ENCODE peak calls at places on chromosomes 1 and 21, in seven cellular contexts. F is MM.1S, B is GM23338, V is IMR-90, Z is neural progenitor cell, X is H9, I is mammary epithelial cell. C is an unnamed sample. For H4K20me1, the result is how much of the 10 kb centered on the place peaks cover.

GRCh38 chr1:25174363-25174729 is 58.0 kb downstream of the SYF2 start:
- DNase-seq in F (no peak), B (no peak), V (no peak), Z (no peak), X (no peak), I (no peak), C (no peak)

GRCh38 chr21:43362306-43362927 is 64.5 kb downstream of the SIK1 start:
- DNase-seq in F (peak), B (peak), V (peak), Z (peak), X (peak), I (peak), C (no peak)

GRCh38 chr1:54804471-54805132 is 3.5 kb upstream of the TTC22 start:
- DNase-seq in F (peak), B (no peak), V (peak), Z (no peak), X (peak), I (no peak), C (peak)

GRCh38 chr1:92883297-92883696 is 51.5 kb downstream of the RPL5 start:
- DNase-seq in F (no peak), B (no peak), V (no peak), Z (no peak), X (no peak), I (no peak), C (no peak)

GRCh38 chr1:172163479-172164215 is 256.8 kb upstream of the C1orf105 start:
- DNase-seq in F (no peak), B (no peak), V (peak), Z (no peak), X (no peak), I (no peak), C (no peak)

GRCh38 chr1:183227963-183228649 is 42.0 kb downstream of the LAMC2 start:
- DNase-seq in F (peak), B (peak), V (peak), Z (peak), X (peak), I (no peak), C (peak)

GRCh38 chr1:10064416-10065343 is 31.9 kb downstream of the UBE4B start:
- DNase-seq in F (no peak), B (no peak), V (peak), Z (no peak), X (no peak), I (peak), C (no peak)

GRCh38 chr1:154714638-154715037 is 106.7 kb upstream of the ADAR start:
- DNase-seq in F (no peak), B (peak), V (peak), Z (peak), X (no peak), I (peak), C (peak)

GRCh38 chr1:61659061-61659460 is 65.9 kb downstream of the TM2D1 start:
- DNase-seq in F (no peak), B (peak), V (no peak), Z (no peak), X (no peak), I (no peak), C (peak)

GRCh38 chr1:213997031-213997771 is 9.4 kb downstream of the PROX1 start:
- DNase-seq in F (peak), B (no peak), V (no peak), Z (no peak), X (no peak), I (no peak), C (no peak)

GRCh38 chr1:48807599-48808260 is 31.0 kb upstream of the BEND5 start:
- DNase-seq in F (no peak), B (no peak), V (no peak), Z (peak), X (no peak), I (no peak), C (no peak)

GRCh38 chr21:24188511-24188910 is 1418.8 kb downstream of the MRPL39 start:
- DNase-seq in F (no peak), B (no peak), V (peak), Z (no peak), X (no peak), I (no peak), C (no peak)

GRCh38 chr1:166272851-166273250 is 106.0 kb upstream of the FAM78B start:
- DNase-seq in F (no peak), B (peak), V (no peak), Z (no peak), X (no peak), I (no peak), C (no peak)

GRCh38 chr1:12088607-12089006 is 25.5 kb downstream of the TNFRSF8 start:
- DNase-seq in F (no peak), B (no peak), V (no peak), Z (no peak), X (no peak), I (no peak), C (no peak)

GRCh38 chr1:9319208-9319788 is 26.6 kb downstream of the SPSB1 start:
- DNase-seq in F (no peak), B (no peak), V (no peak), Z (no peak), X (no peak), I (no peak), C (no peak)

GRCh38 chr21:45152265-45152746 is 77.9 kb downstream of the ADARB1 start:
- DNase-seq in F (no peak), B (peak), V (no peak), Z (peak), X (peak), I (no peak), C (no peak)

GRCh38 chr1:227424159-227424680 is 105.9 kb upstream of the CDC42BPA start:
- DNase-seq in F (no peak), B (no peak), V (peak), Z (no peak), X (no peak), I (no peak), C (no peak)

GRCh38 chr1:12480748-12481362 is 137.2 kb downstream of the DHRS3 start:
- DNase-seq in F (peak), B (no peak), V (peak), Z (no peak), X (no peak), I (peak), C (peak)

GRCh38 chr1:40592107-40592773 is 60.8 kb downstream of the ZNF684 start:
- DNase-seq in F (peak), B (peak), V (peak), Z (peak), X (peak), I (peak), C (peak)

GRCh38 chr1:184486761-184487445 is 100.1 kb downstream of the C1orf21 start:
- DNase-seq in F (no peak), B (peak), V (no peak), Z (no peak), X (peak), I (no peak), C (no peak)

GRCh38 chr1:154481058-154481457 is 21.0 kb upstream of the TDRD10 start:
- DNase-seq in F (peak), B (peak), V (no peak), Z (peak), X (no peak), I (no peak), C (no peak)

GRCh38 chr1:225362805-225363204 is 65.0 kb downstream of the LBR start:
- DNase-seq in F (peak), B (no peak), V (no peak), Z (no peak), X (no peak), I (no peak), C (no peak)

GRCh38 chr1:53592985-53593757 is 134.0 kb downstream of the DMRTB1 start:
- DNase-seq in F (no peak), B (no peak), V (no peak), Z (no peak), X (no peak), I (no peak), C (no peak)
- H4K20me1 ChIP-seq in F (under half), B (under half), V (under half), Z (under half), X (under half), I (under half), C (under half)

GRCh38 chr1:169421309-169421708 is 6.0 kb downstream of the CCDC181 start:
- DNase-seq in F (no peak), B (no peak), V (no peak), Z (no peak), X (no peak), I (no peak), C (no peak)

GRCh38 chr1:169426174-169426716 is 1.0 kb downstream of the CCDC181 start:
- DNase-seq in F (no peak), B (no peak), V (no peak), Z (no peak), X (no peak), I (no peak), C (no peak)

DNA sequence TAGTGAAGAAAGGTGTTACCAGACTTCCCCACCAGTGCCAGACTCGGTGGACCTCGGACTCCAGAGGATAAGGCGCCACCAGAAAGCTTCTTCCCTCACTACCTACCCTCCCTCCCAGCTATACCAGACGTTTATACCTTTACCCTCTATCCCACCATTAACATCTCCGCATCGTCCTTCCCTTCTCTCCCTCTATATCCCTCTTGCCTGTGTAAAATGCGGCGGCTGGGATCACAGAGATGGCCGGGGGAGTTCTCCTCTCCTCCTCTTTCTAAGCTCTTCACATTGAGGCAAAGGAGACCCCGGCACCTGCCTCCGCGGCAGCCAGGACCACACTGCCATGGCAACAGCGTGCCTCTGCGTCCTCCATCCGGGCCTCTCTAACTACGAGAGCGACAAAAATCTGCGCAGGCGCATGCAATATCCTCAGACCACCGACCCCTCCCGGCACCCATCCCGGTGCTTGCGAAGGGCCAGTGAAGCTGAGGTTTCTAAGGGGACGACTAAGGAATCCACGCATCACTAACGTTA is at the start of gene CCDC181:
- DNase-seq in F (peak), B (peak), V (peak), Z (peak), X (peak), I (no peak), C (no peak)
- H4K20me1 ChIP-seq in F (under half), B (under half), V (under half), Z (under half), X (under half), I (under half), C (under half)

DNA sequence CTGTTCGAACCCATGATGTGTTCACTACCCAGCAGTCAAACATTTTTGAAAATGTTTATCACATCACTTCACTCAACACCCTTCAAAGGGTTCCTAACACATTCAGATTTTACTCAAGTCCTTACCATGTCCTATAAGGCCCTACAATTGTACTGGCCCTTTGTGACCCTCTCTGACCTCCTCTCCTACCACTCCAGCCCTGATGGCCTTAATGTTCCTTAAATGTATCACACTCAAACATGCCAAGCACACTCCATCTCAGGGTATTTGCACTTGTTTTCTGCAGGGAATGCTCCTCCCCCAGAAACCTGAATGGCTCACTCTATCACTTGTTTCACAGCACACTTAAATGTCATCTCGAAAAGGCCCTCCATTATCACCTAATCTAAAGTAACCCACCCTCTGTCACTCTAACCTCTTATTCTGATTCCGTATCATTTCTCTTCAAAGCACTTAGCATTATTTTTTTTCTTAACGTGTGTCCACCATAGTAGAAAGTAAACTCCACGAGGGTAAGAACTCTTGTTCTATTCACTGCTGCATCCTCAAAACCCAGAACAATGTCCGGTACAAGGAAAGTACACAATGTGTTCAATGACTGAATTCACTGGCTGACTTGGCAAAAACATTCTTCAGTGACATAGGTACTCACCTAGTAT is 7.3 kb downstream of the ARID4B start:
- DNase-seq in F (no peak), B (no peak), V (no peak), Z (no peak), X (no peak), I (no peak), C (no peak)
- H4K20me1 ChIP-seq in F (under half), B (half or more), V (half or more), Z (half or more), X (under half), I (under half), C (under half)

GRCh38 chr1:111631502-111631901 is 11.9 kb downstream of the RAP1A start:
- DNase-seq in F (no peak), B (no peak), V (no peak), Z (no peak), X (no peak), I (no peak), C (no peak)
- H4K20me1 ChIP-seq in F (under half), B (under half), V (half or more), Z (under half), X (under half), I (under half), C (under half)

GRCh38 chr1:160258177-160258798 is 4.1 kb downstream of the DCAF8 start:
- DNase-seq in F (no peak), B (no peak), V (no peak), Z (no peak), X (no peak), I (no peak), C (no peak)
- H4K20me1 ChIP-seq in F (under half), B (under half), V (under half), Z (under half), X (under half), I (under half), C (under half)

GRCh38 chr1:116375884-116376733 is 3.1 kb downstream of the ATP1A1 start:
- DNase-seq in F (no peak), B (peak), V (peak), Z (peak), X (peak), I (peak), C (peak)

GRCh38 chr1:116372651-116373444 is at the start of gene ATP1A1:
- DNase-seq in F (peak), B (peak), V (peak), Z (peak), X (peak), I (peak), C (peak)

GRCh38 chr1:116375165-116375883 is 2.3 kb downstream of the ATP1A1 start:
- DNase-seq in F (no peak), B (no peak), V (no peak), Z (no peak), X (no peak), I (peak), C (peak)

GRCh38 chr1:116373451-116374339 is 651 bp downstream of the ATP1A1 start:
- DNase-seq in F (peak), B (peak), V (peak), Z (peak), X (peak), I (peak), C (peak)

DNA sequence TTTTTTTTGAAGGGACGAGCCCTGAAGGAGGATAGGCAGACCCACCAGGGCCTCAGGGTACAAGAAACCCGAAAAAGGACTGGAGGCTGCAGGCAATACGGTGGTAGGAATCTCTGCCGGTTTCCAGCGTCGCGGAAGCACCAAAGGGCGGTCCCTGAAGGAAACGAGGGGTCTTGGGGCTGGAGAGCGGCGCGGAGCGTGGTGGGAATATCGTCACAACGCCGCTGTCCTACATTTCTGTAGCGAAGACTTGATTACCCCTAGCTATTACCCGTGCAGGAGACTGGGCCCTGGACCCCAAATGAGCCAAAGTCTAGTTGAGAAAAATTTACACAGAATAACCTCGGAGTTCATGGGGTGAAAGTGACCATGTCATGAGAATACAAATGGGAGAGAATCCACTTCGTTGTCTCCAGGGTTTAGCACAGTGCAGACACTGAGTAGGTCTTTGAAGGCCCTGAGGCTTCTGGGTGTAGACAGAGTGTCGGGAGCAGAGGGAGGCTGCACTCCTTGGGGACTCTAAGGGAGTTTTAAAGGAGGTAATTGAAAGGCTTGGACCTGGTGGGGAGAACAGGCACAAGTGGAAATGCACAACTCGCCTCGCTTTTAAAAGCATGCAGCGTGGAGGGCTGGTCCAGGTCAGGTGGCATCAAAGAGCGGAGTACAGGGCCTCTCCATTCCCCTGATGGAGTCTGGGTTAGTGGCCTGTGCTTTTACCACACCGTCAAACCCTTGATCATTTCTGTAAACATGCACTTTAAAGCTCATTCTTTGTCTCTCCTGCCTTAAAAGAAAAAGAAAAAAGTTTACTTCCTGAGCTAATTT is 1.5 kb downstream of the ATP1A1 start:
- DNase-seq in F (no peak), B (peak), V (no peak), Z (peak), X (peak), I (peak), C (no peak)
- H4K20me1 ChIP-seq in F (under half), B (under half), V (under half), Z (half or more), X (under half), I (under half), C (under half)

GRCh38 chr1:44259090-44259489 is 45.8 kb downstream of the DMAP1 start:
- DNase-seq in F (no peak), B (no peak), V (no peak), Z (no peak), X (no peak), I (no peak), C (no peak)

GRCh38 chr1:44260792-44261474 is 47.7 kb downstream of the DMAP1 start:
- DNase-seq in F (no peak), B (no peak), V (no peak), Z (peak), X (no peak), I (no peak), C (no peak)

GRCh38 chr1:44254392-44254791 is 41.1 kb downstream of the DMAP1 start:
- DNase-seq in F (no peak), B (no peak), V (no peak), Z (no peak), X (no peak), I (no peak), C (no peak)

GRCh38 chr1:44261475-44261853 is 48.2 kb downstream of the DMAP1 start:
- DNase-seq in F (no peak), B (peak), V (no peak), Z (peak), X (no peak), I (no peak), C (no peak)

DNA sequence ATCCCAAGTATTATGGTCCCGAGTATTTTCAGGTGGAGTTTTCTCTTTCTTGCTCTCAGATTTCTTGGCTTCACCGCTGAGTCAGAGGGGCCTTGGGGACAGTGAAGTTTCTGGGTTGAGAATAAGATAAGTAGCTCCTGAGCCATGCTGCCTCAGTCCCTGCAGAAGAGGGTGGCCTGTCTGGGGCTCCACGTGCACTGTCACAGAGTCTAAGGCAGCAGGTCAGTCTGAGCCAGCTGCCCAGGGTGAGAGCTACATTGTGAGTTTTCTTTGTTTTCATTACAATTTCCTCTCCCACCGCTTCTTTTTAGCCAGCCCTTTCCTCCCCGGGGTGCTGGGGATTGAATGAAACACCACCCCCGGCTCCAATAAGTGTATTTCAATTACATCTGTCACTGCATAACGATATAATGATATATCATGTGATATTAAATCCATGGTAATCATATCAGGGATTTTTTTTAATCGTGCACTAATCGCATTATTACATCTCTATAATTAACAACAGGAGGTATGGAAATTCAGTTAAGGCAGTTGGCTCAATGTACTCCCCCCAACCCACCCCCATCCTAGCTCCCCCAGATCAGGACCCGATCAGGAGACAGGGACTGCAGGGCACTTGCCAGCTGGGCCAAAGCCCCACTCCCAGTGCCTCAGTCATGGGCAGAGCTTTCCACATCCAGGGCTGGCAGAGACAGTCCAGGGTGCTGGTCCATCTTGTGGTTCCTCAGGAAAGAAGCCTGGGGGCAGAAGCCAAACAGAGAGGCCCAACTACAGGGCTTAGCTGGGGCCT is 43.7 kb downstream of the DMAP1 start:
- DNase-seq in F (no peak), B (no peak), V (no peak), Z (no peak), X (no peak), I (no peak), C (no peak)
- H4K20me1 ChIP-seq in F (under half), B (under half), V (under half), Z (under half), X (under half), I (under half), C (under half)

GRCh38 chr1:15426492-15427279 is 11.6 kb upstream of the CTRC start:
- DNase-seq in F (no peak), B (no peak), V (peak), Z (no peak), X (no peak), I (no peak), C (peak)

GRCh38 chr1:15425961-15426360 is 12.3 kb upstream of the CTRC start:
- DNase-seq in F (no peak), B (no peak), V (no peak), Z (no peak), X (no peak), I (no peak), C (no peak)

GRCh38 chr1:15424981-15425380 is 13.3 kb upstream of the CTRC start:
- DNase-seq in F (no peak), B (no peak), V (no peak), Z (no peak), X (no peak), I (no peak), C (no peak)

GRCh38 chr1:15424146-15424667 is 14.0 kb upstream of the CTRC start:
- DNase-seq in F (no peak), B (no peak), V (no peak), Z (no peak), X (no peak), I (no peak), C (no peak)

DNA sequence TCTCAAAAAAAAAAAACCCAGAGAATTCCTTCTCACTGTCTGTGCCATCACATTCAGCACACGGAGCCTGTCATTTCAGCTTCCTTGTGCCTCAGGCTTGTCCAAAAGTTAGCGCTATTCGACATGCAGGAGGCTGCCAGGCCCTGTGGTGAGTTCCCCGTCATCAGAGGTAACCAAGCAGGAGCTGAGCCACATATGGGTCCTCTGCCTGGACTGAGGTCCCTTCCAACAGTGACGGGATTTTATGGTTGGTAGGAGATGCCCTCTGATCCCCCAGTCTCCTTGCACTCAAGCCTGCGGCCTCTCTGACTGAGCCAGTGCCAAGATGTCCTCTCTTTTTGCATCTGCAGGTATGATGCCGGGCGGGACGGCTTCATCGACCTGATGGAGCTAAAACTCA is 12.7 kb upstream of the CTRC start:
- DNase-seq in F (no peak), B (no peak), V (no peak), Z (no peak), X (no peak), I (no peak), C (no peak)
- H4K20me1 ChIP-seq in F (under half), B (under half), V (under half), Z (under half), X (under half), I (under half), C (under half)

C was measured in PC-3.